ENCODE peak calls at places on chromosomes 11 and 22, in seven cellular contexts. C is NCI-H1436 treated with DMSO at 0.1 percent for 48 hours; P is nucleus accumbens; M is activated naive CD8-positive, alpha-beta T cell treated with anti-CD3 and anti-CD28 coated beads for 36 hours; L is Caki2; X is uterus; V is effector memory CD4-positive, alpha-beta T cell. B is an unnamed sample.

GRCh38 chr11:102186836-102187235 is 76.6 kb downstream of the YAP1 start:
- DNase-seq in C (no peak), P (no peak), M (no peak), L (no peak), X (no peak), V (no peak), B (no peak)

GRCh38 chr11:46493786-46494185 is 100.0 kb downstream of the AMBRA1 start:
- DNase-seq in C (no peak), P (no peak), M (no peak), L (no peak), X (peak), V (no peak), B (no peak)

GRCh38 chr22:23762866-23763578 is at the start of gene C22orf15:
- DNase-seq in C (no peak), P (no peak), M (peak), L (no peak), X (no peak), V (no peak), B (no peak)

GRCh38 chr11:2805388-2806057 is 80.1 kb downstream of the CDKN1C start:
- DNase-seq in C (no peak), P (no peak), M (no peak), L (no peak), X (peak), V (no peak), B (no peak)

GRCh38 chr11:978073-978720 is 52.5 kb downstream of the AP2A2 start:
- DNase-seq in C (no peak), P (no peak), M (no peak), L (no peak), X (no peak), V (no peak), B (no peak)

GRCh38 chr22:17633217-17633997 is 4.9 kb upstream of the ATP6V1E1 start:
- DNase-seq in C (no peak), P (no peak), M (no peak), L (peak), X (no peak), V (no peak), B (peak)

GRCh38 chr11:93123351-93123898 is 74.4 kb downstream of the SLC36A4 start:
- DNase-seq in C (no peak), P (no peak), M (no peak), L (no peak), X (peak), V (no peak), B (no peak)

GRCh38 chr11:134819026-134819425 is 407.0 kb upstream of the B3GAT1 start:
- DNase-seq in C (no peak), P (no peak), M (no peak), L (no peak), X (no peak), V (no peak), B (no peak)

GRCh38 chr22:44389181-44389580 is 76.4 kb upstream of the SHISAL1 start:
- DNase-seq in C (no peak), P (no peak), M (no peak), L (no peak), X (no peak), V (no peak), B (no peak)

GRCh38 chr11:1397862-1398505 is 8.2 kb downstream of the BRSK2 start:
- DNase-seq in C (no peak), P (no peak), M (no peak), L (no peak), X (no peak), V (no peak), B (no peak)

B was measured in HuH-7.5.